ENCODE peak calls at places on chromosomes 16 and 17, in nine cellular contexts. N, Z, E, K, D, C, X, L and M are unnamed samples.

GRCh38 chr17:64736804-64737492 is 74.8 kb upstream of the SMURF2 start:
- DNase-seq in L (peak; percentile 85), C (peak; percentile 35), K (no peak), E (no peak), N (no peak), X (no peak), D (peak; percentile 7), Z (peak; percentile 62), M (peak; percentile 56)

GRCh38 chr17:78653382-78653781 is 76.2 kb upstream of the DNAH17 start:
- DNase-seq in D (no peak), Z (no peak), C (no peak), K (no peak), N (no peak), X (no peak), E (no peak), L (peak; percentile 81), M (no peak)

GRCh38 chr17:28047806-28048205 is 5.3 kb downstream of the NLK start:
- DNase-seq in Z (no peak), C (no peak), D (no peak), N (no peak), X (no peak), K (no peak), L (no peak), E (no peak), M (no peak)

GRCh38 chr17:32269377-32269776 is 3.7 kb downstream of the RHBDL3 start:
- DNase-seq in L (no peak), K (no peak), E (no peak), X (no peak), D (no peak), Z (no peak), C (no peak), N (no peak), M (peak; percentile 39)

GRCh38 chr17:76940293-76940692 is 72.1 kb downstream of the MGAT5B start:
- DNase-seq in K (no peak), X (no peak), L (no peak), N (no peak), C (no peak), D (no peak), Z (no peak), E (no peak), M (no peak)

GRCh38 chr17:77555741-77556291 is 402.7 kb upstream of the TNRC6C start:
- DNase-seq in K (no peak), X (no peak), C (no peak), E (no peak), N (no peak), Z (no peak), D (peak; percentile 80), L (peak; percentile 9), M (no peak)

GRCh38 chr16:84673203-84673535 is 24.9 kb downstream of the KLHL36 start:
- DNase-seq in D (no peak), E (no peak), X (no peak), Z (peak; percentile 36), K (no peak), N (no peak), L (peak; percentile 78), C (no peak), M (no peak)

GRCh38 chr17:81392909-81393654 is 2.2 kb upstream of the BAHCC1 start:
- DNase-seq in Z (no peak), E (no peak), L (peak; percentile 44), X (no peak), D (no peak), N (no peak), K (no peak), C (no peak), M (no peak)

GRCh38 chr16:3819741-3820724 is 60.5 kb downstream of the CREBBP start:
- DNase-seq in Z (peak; percentile 46), N (peak; percentile 52), D (peak; percentile 99), C (no peak), L (peak; percentile 97), K (no peak), X (peak; percentile 77), E (peak; percentile 87), M (peak; percentile 26)

GRCh38 chr17:5922476-5922875 is 147.7 kb upstream of the WSCD1 start:
- DNase-seq in E (no peak), D (no peak), C (no peak), X (no peak), N (no peak), K (no peak), L (no peak), Z (no peak), M (no peak)

GRCh38 chr16:88088161-88088581 is 136.9 kb downstream of the BANP start:
- DNase-seq in N (no peak), X (no peak), L (no peak), D (no peak), Z (no peak), C (no peak), E (no peak), K (no peak), M (peak; percentile 16)

GRCh38 chr16:79369796-79370195 is 230.7 kb downstream of the MAF start:
- DNase-seq in E (no peak), K (no peak), D (no peak), X (no peak), Z (no peak), N (no peak), C (no peak), L (no peak), M (peak; percentile 7)

GRCh38 chr16:23521037-23521743 is 10.9 kb upstream of the GGA2 start:
- DNase-seq in E (no peak), N (no peak), Z (no peak), X (no peak), D (no peak), L (no peak), K (no peak), C (no peak), M (no peak)

GRCh38 chr17:44204453-44204882 is 4.8 kb upstream of the ATXN7L3 start:
- DNase-seq in K (no peak), D (no peak), Z (no peak), C (no peak), E (no peak), X (peak; percentile 43), L (peak; percentile 63), N (no peak), M (peak; percentile 86)

GRCh38 chr17:76265624-76266243 is 586 bp downstream of the UBALD2 start:
- DNase-seq in C (peak; percentile 37), K (peak; percentile 41), Z (no peak), E (no peak), N (no peak), X (no peak), L (peak; percentile 47), D (peak; percentile 56), M (peak; percentile 56)

GRCh38 chr17:4438162-4438944 is 4.6 kb downstream of the SPNS3 start:
- DNase-seq in X (no peak), K (no peak), C (no peak), Z (no peak), E (no peak), L (no peak), D (no peak), N (no peak), M (no peak)

GRCh38 chr17:75412455-75413317 is 7.2 kb upstream of the GRB2 start:
- DNase-seq in D (peak; percentile 78), X (peak; percentile 77), K (peak; percentile 51), C (peak; percentile 61), N (no peak), E (no peak), Z (peak; percentile 57), L (peak; percentile 71), M (peak; percentile 41)

GRCh38 chr17:67056746-67057490 is 12.6 kb downstream of the CACNG1 start:
- DNase-seq in Z (no peak), C (no peak), X (no peak), D (no peak), L (no peak), N (no peak), E (no peak), K (no peak), M (no peak)

GRCh38 chr17:55959756-55960155 is 193.5 kb upstream of the ANKFN1 start:
- DNase-seq in K (no peak), X (no peak), E (no peak), C (no peak), L (no peak), D (no peak), N (no peak), Z (no peak), M (no peak)

GRCh38 chr17:43344700-43345099 is 54.1 kb upstream of the ARL4D start:
- DNase-seq in X (no peak), K (no peak), Z (no peak), C (no peak), E (no peak), L (no peak), D (no peak), N (no peak), M (no peak)

GRCh38 chr16:54397190-54397835 is 110.7 kb upstream of the IRX3 start:
- DNase-seq in D (no peak), Z (no peak), C (no peak), X (no peak), L (peak; percentile 49), N (no peak), E (no peak), K (no peak), M (peak; percentile 58)